ENCODE peak calls at places on chromosomes 12 and 14, in five cellular contexts. E is epithelial cell of esophagus, D is astrocyte of the spinal cord, K is suprapubic skin, M is ovary. X is an unnamed sample.

GRCh38 chr12:88153959-88154358 is 11.9 kb downstream of the TMTC3 start:
- DNase-seq in E (peak), K (no peak), M (no peak), D (peak), X (peak)

GRCh38 chr12:100862600-100863149 is 68.1 kb downstream of the ANO4 start:
- DNase-seq in D (no peak), K (no peak), E (no peak), M (no peak), X (no peak)

GRCh38 chr12:12210983-12211382 is 55.9 kb downstream of the LRP6 start:
- DNase-seq in E (no peak), K (no peak), M (no peak), D (no peak), X (no peak)

GRCh38 chr12:98939350-98939749 is 294.3 kb downstream of the APAF1 start:
- DNase-seq in E (peak), D (peak), K (no peak), M (no peak), X (peak)

GRCh38 chr14:71675902-71676291 is 256.3 kb upstream of the RGS6 start:
- DNase-seq in E (peak), D (no peak), M (no peak), K (no peak), X (no peak)

GRCh38 chr14:58677996-58678395 is 40.2 kb downstream of the DACT1 start:
- DNase-seq in D (no peak), E (peak), M (no peak), K (no peak), X (no peak)

GRCh38 chr14:48275301-48275700 is 599.9 kb upstream of the MDGA2 start:
- DNase-seq in M (no peak), E (no peak), D (peak), K (no peak), X (no peak)

GRCh38 chr12:33588082-33588712 is 148.6 kb upstream of the SYT10 start:
- DNase-seq in D (peak), M (no peak), K (no peak), E (peak), X (peak)

GRCh38 chr14:35535794-35536112 is 1.8 kb downstream of the INSM2 start:
- DNase-seq in D (no peak), M (no peak), E (no peak), K (no peak), X (no peak)

GRCh38 chr14:75315143-75315542 is 36.5 kb downstream of the FOS start:
- DNase-seq in D (peak), M (no peak), E (peak), K (no peak), X (peak)

GRCh38 chr14:75306917-75307699 is 28.5 kb downstream of the FOS start:
- DNase-seq in K (no peak), D (no peak), E (peak), M (no peak), X (no peak)

GRCh38 chr14:75307700-75308379 is 29.2 kb downstream of the FOS start:
- DNase-seq in D (peak), M (peak), K (peak), E (peak), X (peak)

GRCh38 chr14:75310295-75311059 is 31.8 kb downstream of the FOS start:
- DNase-seq in M (peak), E (peak), K (peak), D (peak), X (peak)
- H3K4me3 ChIP-seq in M (peak), E (no peak), K (no peak), D (no peak), X (no peak)

GRCh38 chr14:56716705-56717104 is 93.6 kb downstream of the OTX2 start:
- DNase-seq in E (no peak), K (no peak), D (no peak), M (no peak), X (no peak)

GRCh38 chr14:56720703-56721426 is 89.4 kb downstream of the OTX2 start:
- DNase-seq in M (no peak), K (no peak), D (no peak), E (no peak), X (no peak)

GRCh38 chr14:56718312-56718711 is 92.0 kb downstream of the OTX2 start:
- DNase-seq in D (no peak), M (no peak), K (no peak), E (no peak), X (no peak)

DNA sequence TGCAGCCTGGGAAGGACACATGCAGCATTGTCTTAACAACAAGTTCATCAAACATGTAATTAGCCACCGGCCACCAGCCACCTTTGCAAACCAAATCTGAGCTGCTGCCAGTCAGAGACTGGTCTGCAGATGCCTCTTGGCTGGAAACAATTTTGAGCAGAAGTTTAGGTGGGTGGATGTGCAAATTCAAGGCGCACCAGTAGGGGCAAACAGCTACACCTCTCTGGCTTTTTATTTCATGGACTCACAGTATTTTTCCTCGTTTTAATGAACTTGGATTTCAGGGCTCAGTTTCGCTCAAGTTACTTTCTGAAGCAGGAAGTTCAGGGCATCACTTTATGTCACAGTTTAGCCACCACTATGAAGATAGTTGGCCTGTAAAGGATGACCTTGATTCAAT is 94.3 kb downstream of the OTX2 start:
- DNase-seq in D (no peak), K (no peak), E (no peak), M (no peak), X (no peak)
- TF ChIP-seq CTCF in D (no peak), K (no peak), E (no peak), M (no peak), X (no peak)

DNA sequence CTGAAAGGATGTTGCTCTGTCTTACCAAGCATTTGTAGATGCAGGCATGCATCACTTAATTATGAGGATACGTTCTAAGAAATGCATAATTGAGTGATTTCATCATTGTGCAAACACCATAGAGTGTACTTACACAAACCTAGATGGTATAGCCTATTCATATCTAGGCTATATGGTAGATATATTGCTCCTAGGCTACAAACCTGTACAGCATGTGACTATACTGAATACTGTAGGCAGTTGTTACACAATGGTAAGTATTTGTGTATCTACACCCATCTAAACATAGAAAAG is 75.9 kb downstream of the IFT81 start:
- DNase-seq in M (no peak), E (peak), D (no peak), K (no peak), X (no peak)
- H3K4me3 ChIP-seq in M (no peak), E (no peak), D (no peak), K (no peak), X (no peak)

DNA sequence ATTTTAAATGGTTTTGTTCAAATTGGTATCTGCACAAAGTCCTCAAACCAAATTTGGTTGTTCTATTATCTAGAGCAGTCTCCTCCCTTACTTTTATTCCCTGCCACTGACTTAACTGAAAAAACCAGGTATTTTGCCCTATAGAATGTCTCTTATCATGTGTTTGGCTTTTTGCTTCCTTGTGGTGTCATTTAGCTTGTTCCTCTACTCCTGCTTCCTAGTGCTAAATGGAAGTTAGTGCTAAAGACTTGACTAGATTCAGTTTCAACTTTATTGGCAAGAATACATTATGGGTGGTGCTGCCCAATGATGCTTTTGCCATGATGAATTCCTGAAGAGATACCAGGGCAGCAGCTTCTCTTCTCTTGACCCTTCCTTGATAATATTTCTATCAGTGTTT is 29.7 kb downstream of the PLXNC1 start:
- DNase-seq in E (no peak), D (no peak), M (no peak), K (no peak), X (no peak)
- TF ChIP-seq CTCF in E (no peak), D (no peak), M (no peak), K (no peak), X (no peak)

GRCh38 chr12:45729233-45730115 is at the start of gene ARID2:
- DNase-seq in K (peak), E (peak), M (peak), D (peak), X (peak)

GRCh38 chr12:45731376-45731775 is 1.9 kb downstream of the ARID2 start:
- DNase-seq in E (peak), D (no peak), M (no peak), K (no peak), X (no peak)

GRCh38 chr12:45728625-45729232 is 777 bp upstream of the ARID2 start:
- DNase-seq in D (peak), E (peak), K (peak), M (peak), X (peak)

GRCh38 chr12:45730842-45731336 is 1.4 kb downstream of the ARID2 start:
- DNase-seq in K (no peak), E (peak), M (peak), D (peak), X (peak)

DNA sequence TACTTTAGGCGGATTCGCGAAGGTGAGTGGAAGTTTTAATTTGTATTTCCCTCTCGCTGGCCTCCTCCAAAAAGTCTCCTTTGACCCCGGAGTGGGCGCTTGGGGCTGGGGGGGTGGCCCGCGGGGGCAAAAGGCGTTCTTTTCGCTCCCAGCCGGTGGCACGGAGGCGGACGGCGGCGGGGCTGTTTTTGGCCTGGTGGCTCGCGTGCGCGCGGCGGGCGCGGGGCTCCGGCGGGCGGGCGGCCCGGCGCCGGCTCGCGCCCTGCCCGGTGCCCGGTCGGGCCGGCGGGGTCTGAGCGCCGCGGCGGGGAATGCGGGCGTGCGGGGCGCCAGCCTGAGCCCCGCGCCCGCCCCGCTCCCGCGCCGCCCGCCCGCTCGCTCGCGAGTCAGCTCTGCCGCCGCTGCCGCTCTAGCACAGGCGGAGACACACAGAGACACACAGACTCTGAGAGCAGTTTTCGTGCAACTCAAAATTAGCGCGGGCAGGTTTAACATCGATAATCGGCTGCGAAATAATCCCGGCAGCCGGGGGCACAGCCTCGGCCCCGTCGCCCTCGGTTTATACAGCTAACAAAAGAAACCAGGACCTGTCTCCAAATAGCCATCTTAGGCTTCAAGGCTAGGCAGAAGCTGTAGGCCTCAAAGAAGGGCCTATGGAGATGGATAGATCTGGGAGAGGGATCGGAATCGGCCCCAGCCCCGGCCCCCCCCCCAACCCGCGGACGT is 773 bp downstream of the ARID2 start:
- DNase-seq in M (peak), K (no peak), D (peak), E (peak), X (peak)
- H3K4me3 ChIP-seq in M (peak), K (peak), D (peak), E (peak), X (peak)

DNA sequence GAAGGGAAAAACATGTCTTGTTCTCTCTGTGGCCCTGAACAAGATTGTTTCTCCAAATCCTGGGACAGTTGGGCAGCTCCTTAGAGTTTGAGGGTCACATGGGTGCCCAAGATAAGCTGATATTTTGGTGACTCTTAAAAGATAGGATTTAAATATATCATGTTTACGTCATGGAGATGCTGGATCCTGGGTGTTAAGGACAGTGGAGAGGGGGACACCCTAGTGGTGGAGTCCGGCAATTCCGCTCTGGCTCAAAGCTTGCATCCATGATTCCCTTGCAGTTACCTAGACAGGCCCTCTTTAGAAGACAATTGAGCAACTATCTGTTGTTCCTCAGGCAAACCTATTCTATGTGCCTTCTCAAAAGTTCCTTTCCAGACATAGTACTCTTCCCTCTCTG is 101.8 kb downstream of the CMKLR1 start:
- DNase-seq in D (no peak), M (no peak), K (no peak), E (no peak), X (no peak)
- TF ChIP-seq CTCF in D (peak), M (no peak), K (no peak), E (no peak), X (no peak)